ENCODE peak calls at places on chromosomes 1 and 21, in six cellular contexts. L is Peyer's patch, M is hepatocyte, U is stomach, R is pancreas, S is A549. I is an unnamed sample.

GRCh38 chr1:31297273-31298247 is 728 bp downstream of the ZCCHC17 start:
- DNase-seq in U (no peak), S (no peak), M (peak), L (no peak), R (no peak), I (no peak)

GRCh38 chr21:44954281-44954771 is 14.5 kb downstream of the SLX9 start:
- DNase-seq in U (no peak), L (no peak), S (no peak), M (no peak), R (no peak), I (no peak)

GRCh38 chr21:45209046-45209445 is 78.6 kb downstream of the POFUT2 start:
- DNase-seq in M (no peak), S (no peak), U (no peak), L (no peak), R (no peak), I (no peak)

GRCh38 chr1:1020000-1020404 is at the start of gene AGRN:
- DNase-seq in U (no peak), M (no peak), S (no peak), L (no peak), R (no peak), I (no peak)

GRCh38 chr1:169550294-169550693 is 36.0 kb downstream of the F5 start:
- DNase-seq in R (no peak), L (no peak), M (peak), U (no peak), S (peak), I (no peak)

GRCh38 chr1:60428161-60428560 is 354.6 kb upstream of the C1orf87 start:
- DNase-seq in R (no peak), S (no peak), M (peak), U (no peak), L (no peak), I (no peak)

GRCh38 chr1:111399792-111400610 is 27.5 kb downstream of the OVGP1 start:
- DNase-seq in R (peak), M (peak), U (peak), S (peak), L (peak), I (no peak)

GRCh38 chr1:63004868-63005267 is 220.9 kb downstream of the ATG4C start:
- DNase-seq in S (peak), M (no peak), R (no peak), L (no peak), U (no peak), I (no peak)

GRCh38 chr1:213600879-213601278 is 386.9 kb upstream of the PROX1 start:
- DNase-seq in L (no peak), M (no peak), U (no peak), S (no peak), R (no peak), I (no peak)

GRCh38 chr1:99943238-99943794 is 26.5 kb upstream of the SLC35A3 start:
- DNase-seq in U (no peak), M (peak), S (peak), R (no peak), L (no peak), I (no peak)

GRCh38 chr1:160877221-160877620 is 7.8 kb downstream of the ITLN1 start:
- DNase-seq in L (no peak), M (no peak), U (no peak), S (no peak), R (no peak), I (no peak)

GRCh38 chr1:202553560-202554038 is 156.7 kb downstream of the SYT2 start:
- DNase-seq in S (peak), M (peak), R (peak), L (no peak), U (no peak), I (no peak)

GRCh38 chr1:12132078-12132477 is 34.7 kb upstream of the TNFRSF1B start:
- DNase-seq in S (no peak), U (no peak), R (no peak), M (no peak), L (no peak), I (no peak)

GRCh38 chr1:154730251-154730650 is 122.3 kb upstream of the ADAR start:
- DNase-seq in L (no peak), R (no peak), M (peak), S (peak), U (no peak), I (no peak)

GRCh38 chr1:10680487-10680886 is 116.0 kb downstream of the CASZ1 start:
- DNase-seq in U (peak), S (no peak), M (no peak), R (no peak), L (peak), I (no peak)

GRCh38 chr1:28301368-28302174 is 27.3 kb upstream of the MED18 start:
- DNase-seq in R (no peak), S (no peak), M (no peak), U (no peak), L (no peak), I (no peak)

GRCh38 chr1:203185585-203185984 is 919 bp downstream of the CHI3L1 start:
- DNase-seq in L (no peak), S (no peak), R (no peak), U (no peak), M (no peak), I (no peak)

GRCh38 chr1:22500476-22500875 is 48.8 kb downstream of the ZBTB40 start:
- DNase-seq in L (no peak), S (no peak), R (peak), U (peak), M (peak), I (no peak)

GRCh38 chr21:25342811-25343210 is 264.5 kb downstream of the MRPL39 start:
- DNase-seq in R (no peak), L (no peak), M (no peak), S (no peak), U (no peak), I (no peak)

GRCh38 chr1:240794061-240794843 is 182.3 kb upstream of the GREM2 start:
- DNase-seq in U (no peak), S (no peak), R (no peak), L (no peak), M (no peak), I (no peak)

GRCh38 chr1:85605519-85606413 is 25.2 kb downstream of the CCN1 start:
- DNase-seq in R (peak), L (no peak), S (peak), U (no peak), M (peak), I (no peak)

GRCh38 chr1:109765896-109766615 is 2.3 kb upstream of the EPS8L3 start:
- DNase-seq in S (no peak), R (peak), U (peak), M (peak), L (peak), I (no peak)

DNA sequence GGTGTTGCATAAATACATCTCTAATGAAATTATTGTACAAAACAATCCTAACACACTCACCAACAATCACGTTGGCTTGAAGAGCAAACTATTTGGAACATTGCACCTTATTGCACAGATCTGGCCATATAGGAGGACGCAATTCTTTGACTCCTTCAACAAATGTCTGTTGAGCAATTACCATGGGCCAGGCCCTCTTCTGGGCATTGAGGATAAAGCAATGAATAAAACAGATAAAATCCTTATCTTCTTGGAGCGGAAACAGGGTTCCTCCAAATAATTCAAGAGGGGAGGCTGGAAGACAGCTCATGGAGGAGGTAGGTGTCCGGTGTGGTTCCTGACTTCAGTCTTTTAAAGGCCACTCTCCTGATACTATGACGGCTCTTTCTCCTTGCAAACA is 43.3 kb downstream of the PAX7 start:
- DNase-seq in U (no peak), S (peak), R (no peak), M (no peak), L (no peak), I (no peak)
- TF ChIP-seq CTCF in U (no peak), S (peak), R (no peak), M (no peak), L (no peak), I (no peak)

GRCh38 chr1:200938955-200939354 is 44.3 kb downstream of the INAVA start:
- DNase-seq in L (peak), M (no peak), R (no peak), U (no peak), S (no peak), I (no peak)
- H3K27ac ChIP-seq in L (no peak), M (no peak), R (no peak), U (no peak), S (no peak), I (no peak)

GRCh38 chr1:234691567-234691966 is 81.6 kb upstream of the IRF2BP2 start:
- DNase-seq in S (peak), L (no peak), U (no peak), R (no peak), M (no peak), I (no peak)
- TF ChIP-seq CTCF in S (no peak), L (peak), U (peak), R (no peak), M (no peak), I (peak)

DNA sequence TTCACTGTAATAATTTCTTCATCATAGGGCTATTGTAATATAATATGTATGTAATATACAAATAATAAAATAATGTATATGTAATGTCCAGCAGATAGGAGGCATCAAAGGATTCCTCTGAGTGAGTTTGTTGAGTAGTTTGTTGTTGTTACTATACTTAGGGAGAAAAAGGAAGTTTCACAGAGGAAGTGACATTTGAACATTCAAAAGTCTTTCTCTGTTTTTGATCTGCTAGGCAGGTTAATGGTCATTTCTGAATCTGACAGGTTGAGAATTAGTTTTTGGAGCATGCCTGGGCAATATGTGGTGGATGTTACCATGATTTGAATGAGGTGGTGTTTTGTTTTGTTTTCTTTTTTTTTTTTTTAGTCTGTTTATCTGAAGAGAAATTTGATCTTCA is 102.1 kb downstream of the NRDC start:
- DNase-seq in R (no peak), L (no peak), S (no peak), M (no peak), U (no peak), I (no peak)
- H3K27ac ChIP-seq in R (no peak), L (no peak), S (no peak), M (no peak), U (no peak), I (no peak)

GRCh38 chr1:226109829-226110248 is 47.3 kb downstream of the H3-3A start:
- DNase-seq in M (peak), U (peak), S (peak), L (peak), R (peak), I (peak)

GRCh38 chr1:226110249-226111108 is 48.0 kb downstream of the H3-3A start:
- DNase-seq in U (peak), R (peak), M (peak), L (peak), S (peak), I (peak)

GRCh38 chr1:226104671-226105121 is 42.2 kb downstream of the H3-3A start:
- DNase-seq in U (no peak), S (no peak), R (no peak), L (no peak), M (no peak), I (no peak)

GRCh38 chr1:226108935-226109828 is 46.7 kb downstream of the H3-3A start:
- DNase-seq in R (no peak), U (peak), M (no peak), S (no peak), L (peak), I (no peak)

DNA sequence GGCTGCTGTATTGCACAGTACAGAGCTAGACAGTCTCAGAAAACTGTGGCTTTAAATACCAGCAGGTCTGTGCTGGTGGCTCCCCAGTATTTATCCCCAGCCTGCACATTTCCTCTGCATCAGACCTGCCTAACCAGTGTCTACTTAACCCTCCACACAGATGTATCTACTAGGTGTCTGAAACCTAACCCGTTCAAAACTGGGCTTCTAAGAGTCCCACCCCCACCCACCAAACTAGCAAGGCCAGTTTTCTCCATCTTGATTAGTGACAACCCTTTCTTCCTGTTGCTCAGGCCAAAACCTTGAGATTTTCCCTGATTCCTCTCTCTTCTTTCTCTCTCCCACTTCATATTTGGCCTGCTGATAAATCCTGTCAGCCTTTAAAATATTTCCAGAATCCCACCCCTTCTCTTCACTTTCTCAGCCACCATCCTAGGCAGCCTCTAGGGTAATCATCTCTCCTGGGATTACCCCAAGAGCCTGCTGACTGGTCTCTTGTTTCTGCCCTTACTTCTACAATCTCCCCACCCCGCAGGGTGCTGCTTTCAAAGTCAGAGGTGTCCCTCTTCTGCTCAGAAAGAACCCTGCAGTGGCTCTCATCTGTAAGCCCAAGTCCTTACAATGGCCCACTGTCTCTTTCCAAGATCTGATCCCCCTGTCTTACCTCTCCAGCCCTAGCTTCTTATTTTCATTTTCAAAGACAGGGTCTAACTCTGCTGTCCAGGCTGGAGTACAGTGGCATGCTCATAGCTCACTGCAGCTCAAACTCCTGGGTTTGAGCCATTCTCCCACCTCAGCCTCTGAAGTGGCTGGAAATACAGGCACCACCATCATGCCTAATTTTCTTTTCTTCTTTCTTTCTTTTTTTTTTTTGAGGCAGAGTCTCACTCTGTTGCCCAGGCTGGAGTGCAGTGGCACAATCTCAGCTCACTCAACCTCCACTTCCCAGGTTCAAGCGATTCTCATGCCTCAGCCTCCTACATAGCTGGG is 45.2 kb downstream of the H3-3A start:
- DNase-seq in S (no peak), M (no peak), U (no peak), L (no peak), R (no peak), I (no peak)
- TF ChIP-seq CTCF in S (no peak), M (no peak), U (no peak), L (no peak), R (no peak), I (no peak)

DNA sequence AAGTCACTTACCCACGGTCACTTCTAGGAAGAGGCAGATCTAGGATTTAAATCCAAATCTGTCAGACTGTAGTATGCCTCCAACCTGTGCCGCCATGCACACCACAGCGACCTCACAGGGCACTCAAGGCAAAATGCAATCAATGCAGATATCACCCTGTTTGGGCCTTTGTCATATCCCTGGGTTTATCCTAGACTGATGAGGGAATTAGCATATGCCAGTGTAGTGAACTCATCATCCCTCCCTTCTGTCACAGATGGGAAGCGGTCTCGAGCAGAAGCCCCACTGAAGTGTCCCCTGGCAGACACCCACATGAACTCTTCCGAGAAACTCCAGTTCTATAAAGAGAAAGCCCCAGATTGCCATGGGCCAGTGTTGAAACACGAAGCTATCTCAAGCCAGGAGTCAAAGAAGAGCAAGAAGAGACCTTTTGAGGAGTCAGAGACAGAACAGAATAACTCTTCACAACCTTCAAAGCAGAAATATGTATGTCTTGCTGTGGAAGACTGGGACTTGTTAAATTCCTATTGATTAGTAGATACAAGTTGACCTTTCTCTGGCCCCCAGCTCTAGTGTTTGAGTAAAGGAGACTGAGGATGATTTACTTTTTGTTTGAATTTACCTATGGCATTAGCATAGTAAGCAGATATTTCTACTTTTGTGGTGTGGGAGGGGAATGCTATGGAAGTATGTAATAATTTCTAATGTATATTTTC is 21.4 kb downstream of the LRRC42 start:
- DNase-seq in L (no peak), M (no peak), U (no peak), R (no peak), S (no peak), I (no peak)
- H3K27ac ChIP-seq in L (no peak), M (peak), U (no peak), R (no peak), S (no peak), I (no peak)

GRCh38 chr1:72283204-72284083 is 1.1 kb upstream of the NEGR1 start:
- DNase-seq in U (peak), R (peak), M (peak), S (peak), L (peak), I (no peak)

GRCh38 chr1:72284084-72284397 is 1.7 kb upstream of the NEGR1 start:
- DNase-seq in R (no peak), M (no peak), U (no peak), L (no peak), S (peak), I (no peak)

GRCh38 chr1:72282690-72283203 is 408 bp upstream of the NEGR1 start:
- DNase-seq in M (peak), U (peak), L (peak), R (peak), S (peak), I (no peak)

GRCh38 chr1:72285074-72285425 is 2.7 kb upstream of the NEGR1 start:
- DNase-seq in U (no peak), R (no peak), S (no peak), M (peak), L (no peak), I (no peak)

DNA sequence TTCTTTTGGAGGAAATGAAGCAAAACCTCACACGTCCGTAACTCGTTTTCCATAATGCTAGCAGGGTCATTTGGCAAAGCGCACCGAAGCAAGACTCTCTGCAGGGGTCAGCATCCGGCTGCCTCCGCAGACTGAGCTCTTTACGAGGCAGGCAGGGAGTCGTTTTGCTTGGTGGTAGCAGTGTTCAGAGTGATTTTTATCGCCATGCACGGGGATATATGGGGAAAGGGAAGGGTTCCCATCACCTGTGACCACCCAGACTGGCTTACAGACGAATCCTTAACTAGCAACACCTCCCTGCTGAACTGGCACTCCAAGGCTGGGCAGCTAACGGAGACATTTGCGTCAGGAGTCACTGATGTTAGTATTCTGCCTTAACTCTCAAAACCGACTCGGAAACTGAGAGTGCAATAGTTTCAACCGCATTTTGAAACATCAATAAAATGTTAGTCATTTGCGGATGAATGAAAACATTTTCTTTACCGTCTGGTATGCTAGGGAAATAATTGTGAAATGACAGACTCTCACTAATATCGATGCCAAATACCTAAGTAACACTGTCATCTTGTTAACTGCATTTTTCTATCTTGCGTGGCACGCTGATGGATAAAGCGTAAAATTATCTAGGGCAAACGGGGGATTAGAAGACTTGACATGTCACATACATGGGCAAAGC is 2.2 kb upstream of the NEGR1 start:
- DNase-seq in R (peak), S (no peak), U (no peak), L (peak), M (peak), I (no peak)
- TF ChIP-seq CTCF in R (no peak), S (no peak), U (no peak), L (no peak), M (peak), I (no peak)

I was measured in CD4-positive, alpha-beta T cell.